ENCODE peak calls at places on chromosomes 4 and X, in eight cellular contexts. B is tibial artery, I is progenitor cell of endocrine pancreas, F is AG09319, E is upper lobe of right lung, L is breast epithelium, D is heart left ventricle, J is endodermal cell. O is an unnamed sample.

GRCh38 chr4:110165382-110166285 is 32.8 kb downstream of the ELOVL6 start:
- DNase-seq in B (no peak), J (no peak), D (no peak), L (no peak), I (no peak), E (no peak), F (no peak), O (peak)

GRCh38 chr4:75596061-75596460 is 34.3 kb downstream of the CDKL2 start:
- DNase-seq in L (no peak), B (no peak), E (no peak), F (no peak), D (no peak), J (no peak), I (no peak), O (no peak)

GRCh38 chrX:130669233-130669632 is 233.8 kb downstream of the ENOX2 start:
- DNase-seq in E (no peak), B (no peak), F (no peak), D (no peak), I (no peak), J (no peak), L (no peak), O (no peak)

GRCh38 chrX:138128025-138128671 is 562.2 kb downstream of the ZIC3 start:
- DNase-seq in I (no peak), D (no peak), L (no peak), J (peak), E (no peak), F (peak), B (no peak), O (peak)

GRCh38 chrX:11465648-11466411 is 172.6 kb downstream of the AMELX start:
- DNase-seq in L (no peak), D (no peak), I (no peak), F (no peak), E (no peak), J (no peak), B (no peak), O (peak)

GRCh38 chrX:29690061-29690460 is 525.3 kb upstream of the MAGEB2 start:
- DNase-seq in E (no peak), L (no peak), D (no peak), F (no peak), I (no peak), B (no peak), J (no peak), O (no peak)

GRCh38 chr4:14726441-14727405 is 275.6 kb upstream of the CPEB2 start:
- DNase-seq in F (no peak), E (no peak), D (no peak), I (no peak), B (no peak), L (peak), J (no peak), O (peak)

GRCh38 chr4:145820407-145820806 is 118.2 kb downstream of the ZNF827 start:
- DNase-seq in D (no peak), I (no peak), J (no peak), F (no peak), B (no peak), E (no peak), L (no peak), O (no peak)

GRCh38 chrX:113075521-113075920 is 234.9 kb upstream of the AMOT start:
- DNase-seq in D (no peak), F (no peak), E (no peak), L (no peak), B (no peak), I (no peak), J (no peak), O (no peak)

GRCh38 chrX:18997916-18998315 is 14.0 kb upstream of the PHKA2 start:
- DNase-seq in E (no peak), D (no peak), J (peak), I (no peak), B (no peak), L (no peak), F (no peak), O (no peak)

GRCh38 chr4:13700196-13701140 is 72.9 kb upstream of the BOD1L1 start:
- DNase-seq in E (no peak), I (no peak), B (no peak), F (peak), J (no peak), L (no peak), D (no peak), O (peak)

GRCh38 chrX:25007059-25008053 is 8.4 kb downstream of the ARX start:
- DNase-seq in F (no peak), L (no peak), J (peak), D (no peak), E (no peak), B (no peak), I (no peak), O (no peak)

GRCh38 chr4:76276813-76277212 is 25.3 kb downstream of the FAM47E start:
- DNase-seq in F (no peak), E (no peak), I (no peak), B (no peak), D (no peak), J (no peak), L (no peak), O (no peak)

GRCh38 chr4:101357751-101358150 is 10.4 kb upstream of the PPP3CA start:
- DNase-seq in E (no peak), I (no peak), L (no peak), D (no peak), B (no peak), F (no peak), J (no peak), O (no peak)

GRCh38 chr4:26896636-26897035 is 36.0 kb downstream of the STIM2 start:
- DNase-seq in B (no peak), I (no peak), F (no peak), D (no peak), J (no peak), E (no peak), L (no peak), O (peak)

GRCh38 chr4:6356076-6356560 is 86.5 kb downstream of the WFS1 start:
- DNase-seq in I (no peak), J (no peak), D (peak), F (no peak), L (no peak), B (no peak), E (no peak), O (no peak)

GRCh38 chr4:8702020-8702495 is 109.5 kb downstream of the CPZ start:
- DNase-seq in D (no peak), L (no peak), J (peak), I (no peak), F (no peak), B (no peak), E (peak), O (no peak)

GRCh38 chr4:20615492-20616136 is 84.6 kb upstream of the PACRGL start:
- DNase-seq in F (no peak), B (no peak), J (no peak), L (no peak), D (no peak), E (no peak), I (no peak), O (peak)

DNA sequence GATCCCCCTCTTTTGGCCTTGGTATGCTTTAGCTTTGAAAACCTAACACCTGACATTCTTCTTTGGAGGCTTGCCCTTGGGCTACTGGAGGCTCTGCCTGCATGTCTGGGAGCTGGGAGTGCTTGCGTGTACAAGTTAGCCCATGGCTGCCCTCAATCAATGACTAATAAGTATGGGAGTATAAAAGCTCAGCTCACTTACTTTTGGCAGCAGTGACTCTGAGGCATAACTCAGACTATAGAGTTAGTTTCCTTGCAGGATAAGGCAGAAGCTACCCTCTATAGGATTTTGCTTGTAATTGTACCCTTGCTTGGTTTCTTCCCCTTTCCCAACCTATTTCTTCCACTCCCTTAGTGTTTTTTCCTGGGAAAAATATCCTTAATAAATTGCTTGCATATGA is 247.9 kb downstream of the PPP1R2C start:
- DNase-seq in B (no peak), L (no peak), J (peak), I (no peak), E (no peak), F (peak), D (no peak), O (peak)
- TF ChIP-seq CTCF in B (no peak), L (no peak), J (peak), I (no peak), E (no peak), F (peak), D (no peak), O (peak)

GRCh38 chrX:141936080-141936479 is 32.4 kb downstream of the MAGEC1 start:
- DNase-seq in L (no peak), B (no peak), I (no peak), F (no peak), D (no peak), J (no peak), E (no peak), O (peak)
- TF ChIP-seq CTCF in L (no peak), B (no peak), I (peak), F (no peak), D (no peak), J (peak), E (no peak), O (no peak)

GRCh38 chrX:21975827-21976226 is 35.3 kb downstream of the SMS start:
- DNase-seq in D (no peak), J (no peak), B (no peak), L (no peak), F (peak), I (no peak), E (no peak), O (peak)
- TF ChIP-seq CTCF in D (no peak), J (peak), B (peak), L (peak), F (peak), I (peak), E (peak), O (peak)

GRCh38 chrX:13898603-13899002 is 81.7 kb upstream of the GPM6B start:
- DNase-seq in D (no peak), B (no peak), L (no peak), I (no peak), F (no peak), J (no peak), E (no peak), O (peak)

GRCh38 chrX:13897571-13897970 is 80.7 kb upstream of the GPM6B start:
- DNase-seq in F (no peak), J (no peak), I (no peak), L (no peak), E (no peak), B (no peak), D (no peak), O (no peak)

GRCh38 chrX:13900351-13900750 is 83.5 kb upstream of the GPM6B start:
- DNase-seq in J (no peak), I (no peak), D (no peak), F (no peak), B (no peak), L (no peak), E (no peak), O (no peak)

GRCh38 chrX:13899607-13900006 is 82.7 kb upstream of the GPM6B start:
- DNase-seq in L (peak), B (peak), D (no peak), F (peak), E (no peak), I (no peak), J (no peak), O (peak)

GRCh38 chrX:13898084-13898483 is 81.2 kb upstream of the GPM6B start:
- DNase-seq in J (peak), I (no peak), B (peak), L (no peak), F (no peak), D (no peak), E (no peak), O (peak)
- TF ChIP-seq CTCF in J (peak), I (no peak), B (peak), L (no peak), F (peak), D (peak), E (peak), O (no peak)

GRCh38 chrX:117120700-117121099 is 657.9 kb upstream of the CT83 start:
- DNase-seq in L (no peak), E (no peak), F (no peak), I (no peak), J (peak), D (no peak), B (no peak), O (no peak)
- TF ChIP-seq CTCF in L (no peak), E (no peak), F (no peak), I (no peak), J (peak), D (no peak), B (no peak), O (no peak)

O was measured in MCF 10A.